ENCODE peak calls at places on chromosomes 3 and 15, in seven cellular contexts. O is iris pigment epithelial cell; C is right cardiac atrium; Y is DMS53; I is CD8-positive, alpha-beta memory T cell; Q is activated naive CD8-positive, alpha-beta T cell treated with anti-CD3 and anti-CD28 coated beads, Interleukin-2, amount 50 U/mL, for 24 hours; J is neuronal stem cell. K is an unnamed sample.

GRCh38 chr3:33658971-33659848 is 58.8 kb downstream of the CLASP2 start:
- DNase-seq in O (peak), C (peak), Y (no peak), I (no peak), Q (peak), J (peak), K (no peak)

GRCh38 chr3:47083786-47084185 is 80.1 kb downstream of the SETD2 start:
- DNase-seq in O (no peak), C (no peak), Y (no peak), I (no peak), Q (no peak), J (no peak), K (no peak)

GRCh38 chr15:66911131-66911700 is 154.2 kb upstream of the SMAD3 start:
- DNase-seq in O (no peak), C (no peak), Y (no peak), I (no peak), Q (no peak), J (no peak), K (no peak)

GRCh38 chr15:70291696-70292510 is 194.2 kb upstream of the TLE3 start:
- DNase-seq in O (no peak), C (no peak), Y (no peak), I (no peak), Q (no peak), J (no peak), K (no peak)

GRCh38 chr3:64853456-64853855 is 165.7 kb upstream of the ADAMTS9 start:
- DNase-seq in O (no peak), C (no peak), Y (no peak), I (no peak), Q (no peak), J (no peak), K (no peak)

GRCh38 chr15:40106203-40107161 is 2.2 kb downstream of the BMF start:
- DNase-seq in O (peak), C (peak), Y (peak), I (no peak), Q (no peak), J (no peak), K (no peak)

GRCh38 chr15:65986416-65986815 is 117.1 kb downstream of the RAB11A start:
- DNase-seq in O (no peak), C (no peak), Y (no peak), I (no peak), Q (no peak), J (no peak), K (no peak)

GRCh38 chr3:154122912-154123559 is 1.8 kb downstream of the ARHGEF26 start:
- DNase-seq in O (peak), C (no peak), Y (peak), I (no peak), Q (no peak), J (no peak), K (no peak)

GRCh38 chr15:58517252-58517681 is 85.5 kb downstream of the LIPC start:
- DNase-seq in O (no peak), C (no peak), Y (no peak), I (no peak), Q (peak), J (no peak), K (no peak)

GRCh38 chr3:110327870-110328269 is 743.7 kb upstream of the NECTIN3 start:
- DNase-seq in O (peak), C (no peak), Y (no peak), I (no peak), Q (no peak), J (no peak), K (no peak)

GRCh38 chr3:69604735-69605435 is 134.4 kb upstream of the MITF start:
- DNase-seq in O (no peak), C (no peak), Y (no peak), I (no peak), Q (no peak), J (no peak), K (no peak)

GRCh38 chr15:68787609-68788264 is 33.0 kb downstream of the ANP32A start:
- DNase-seq in O (no peak), C (no peak), Y (no peak), I (no peak), Q (no peak), J (no peak), K (no peak)

GRCh38 chr15:29822685-29823459 is 604 bp upstream of the TJP1 start:
- DNase-seq in O (peak), C (peak), Y (peak), I (no peak), Q (no peak), J (no peak), K (no peak)